ENCODE peak calls at places on chromosome 10, in four cellular contexts. N is foreskin fibroblast, S is astrocyte of the spinal cord, U is adrenal gland. E is an unnamed sample.

GRCh38 chr10:37976880-37977203 is 395 bp upstream of the ZNF25 start:
- DNase-seq in N (no peak), S (no peak), U (no peak), E (no peak)

GRCh38 chr10:42932735-42933453 is 144.0 kb upstream of the RET start:
- DNase-seq in N (no peak), S (no peak), U (no peak), E (no peak)

GRCh38 chr10:43921881-43922280 is 273.2 kb upstream of the ZNF32 start:
- DNase-seq in N (no peak), S (no peak), U (peak), E (no peak)

GRCh38 chr10:24357344-24358021 is 148.5 kb downstream of the KIAA1217 start:
- DNase-seq in N (no peak), S (peak), U (no peak), E (no peak)

GRCh38 chr10:21927601-21928000 is 75.9 kb downstream of the DNAJC1 start:
- DNase-seq in N (peak), S (peak), U (no peak), E (peak)

GRCh38 chr10:84900141-84900540 is 571.8 kb downstream of the CCSER2 start:
- DNase-seq in N (no peak), S (no peak), U (no peak), E (no peak)

GRCh38 chr10:128859738-128860386 is 607.2 kb upstream of the MGMT start:
- DNase-seq in N (no peak), S (no peak), U (no peak), E (peak)

GRCh38 chr10:63054889-63055606 is 78.1 kb upstream of the NRBF2 start:
- DNase-seq in N (no peak), S (no peak), U (no peak), E (no peak)

GRCh38 chr10:6838118-6838517 is 258.0 kb upstream of the PRKCQ start:
- DNase-seq in N (no peak), S (no peak), U (no peak), E (no peak)

GRCh38 chr10:76329891-76330575 is 898.6 kb downstream of the LRMDA start:
- DNase-seq in N (peak), S (peak), U (no peak), E (peak)

GRCh38 chr10:99895867-99896266 is 113.4 kb downstream of the ABCC2 start:
- DNase-seq in N (no peak), S (no peak), U (no peak), E (no peak)

GRCh38 chr10:110269641-110270318 is 34.9 kb downstream of the SMNDC1 start:
- DNase-seq in N (no peak), S (peak), U (no peak), E (peak)

GRCh38 chr10:79336739-79337138 is 10.5 kb upstream of the PPIF start:
- DNase-seq in N (no peak), S (peak), U (no peak), E (no peak)

GRCh38 chr10:79320785-79321493 is 26.3 kb upstream of the PPIF start:
- DNase-seq in N (peak), S (peak), U (no peak), E (peak)

GRCh38 chr10:117273980-117274379 is 33.1 kb downstream of the SLC18A2 start:
- DNase-seq in N (no peak), S (no peak), U (no peak), E (no peak)

GRCh38 chr10:5811387-5811821 is 1.8 kb downstream of the GDI2 start:
- DNase-seq in N (peak), S (peak), U (no peak), E (peak)

GRCh38 chr10:11095374-11095785 is 77.7 kb downstream of the CELF2 start:
- DNase-seq in N (no peak), S (no peak), U (no peak), E (peak)

GRCh38 chr10:22319559-22320558 is 1.0 kb upstream of the BMI1 start:
- DNase-seq in N (no peak), S (no peak), U (no peak), E (no peak)

GRCh38 chr10:50504389-50504788 is 119.4 kb downstream of the SGMS1 start:
- DNase-seq in N (no peak), S (no peak), U (no peak), E (no peak)

GRCh38 chr10:117790621-117791020 is 248.1 kb downstream of the EMX2 start:
- DNase-seq in N (no peak), S (no peak), U (no peak), E (no peak)

GRCh38 chr10:61682323-61682722 is 19.6 kb downstream of the CABCOCO1 start:
- DNase-seq in N (no peak), S (no peak), U (no peak), E (no peak)

GRCh38 chr10:11305825-11306601 is 288.3 kb downstream of the CELF2 start:
- DNase-seq in N (no peak), S (no peak), U (no peak), E (no peak)

GRCh38 chr10:17075510-17075909 is 54.1 kb downstream of the CUBN start:
- DNase-seq in N (peak), S (peak), U (no peak), E (peak)

GRCh38 chr10:132299381-132300336 is 8.1 kb downstream of the STK32C start:
- DNase-seq in N (no peak), S (no peak), U (no peak), E (no peak)

GRCh38 chr10:77311186-77311585 is 326.4 kb downstream of the KCNMA1 start:
- DNase-seq in N (no peak), S (no peak), U (no peak), E (no peak)

GRCh38 chr10:96125142-96125515 is 5.0 kb upstream of the ZNF518A start:
- DNase-seq in N (no peak), S (no peak), U (no peak), E (peak)

GRCh38 chr10:62025901-62026879 is 124.7 kb downstream of the ARID5B start:
- DNase-seq in N (peak), S (peak), U (no peak), E (peak)

GRCh38 chr10:97718178-97718577 is 4.6 kb downstream of the MARVELD1 start:
- DNase-seq in N (no peak), S (no peak), U (peak), E (no peak)

GRCh38 chr10:69408318-69409175 is 8.2 kb downstream of the TACR2 start:
- DNase-seq in N (peak), S (peak), U (peak), E (peak)

GRCh38 chr10:101965075-101965765 is 90.8 kb downstream of the ARMH3 start:
- DNase-seq in N (no peak), S (no peak), U (no peak), E (no peak)

GRCh38 chr10:6473901-6474370 is 106.1 kb downstream of the PRKCQ start:
- DNase-seq in N (no peak), S (peak), U (no peak), E (no peak)

GRCh38 chr10:49187950-49188761 is at the start of gene TMEM273:
- DNase-seq in N (no peak), S (peak), U (peak), E (no peak)
- H3K4me3 ChIP-seq in N (no peak), S (no peak), U (no peak), E (no peak)

GRCh38 chr10:19411119-19411518 is 362.5 kb downstream of the MALRD1 start:
- DNase-seq in N (no peak), S (no peak), U (no peak), E (no peak)
- TF ChIP-seq CTCF in N (no peak), S (no peak), U (no peak), E (no peak)

GRCh38 chr10:88557246-88557645 is 25.9 kb downstream of the RNLS start:
- DNase-seq in N (no peak), S (peak), U (no peak), E (no peak)
- H3K4me3 ChIP-seq in N (no peak), S (no peak), U (no peak), E (no peak)

GRCh38 chr10:45811075-45811474 is 36.2 kb downstream of the AGAP4 start:
- DNase-seq in N (no peak), S (no peak), U (no peak), E (no peak)

DNA sequence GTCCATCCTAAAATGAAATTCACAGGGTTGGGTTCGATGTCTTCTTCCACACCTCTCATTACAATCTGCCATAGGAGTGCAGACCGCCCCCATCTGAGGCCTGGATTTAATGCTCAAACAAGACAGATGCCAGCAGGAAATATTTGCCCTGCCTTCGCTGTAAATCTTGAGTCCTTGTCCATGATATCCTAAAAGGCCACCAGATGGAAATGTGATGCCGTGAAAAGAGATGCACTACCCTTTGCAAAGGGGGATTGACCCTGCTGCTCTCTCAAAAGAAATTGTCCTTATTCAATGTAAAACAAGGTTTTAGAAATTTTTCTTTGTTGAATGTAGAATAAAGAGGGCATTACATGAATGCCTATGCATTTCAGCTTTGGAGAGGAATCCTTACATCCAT is 37.5 kb downstream of the AGAP4 start:
- DNase-seq in N (peak), S (no peak), U (no peak), E (peak)
- TF ChIP-seq CTCF in N (no peak), S (no peak), U (no peak), E (peak)

GRCh38 chr10:60430836-60431597 is 41.3 kb upstream of the ANK3 start:
- DNase-seq in N (no peak), S (no peak), U (no peak), E (no peak)
- H3K4me3 ChIP-seq in N (no peak), S (no peak), U (no peak), E (no peak)

GRCh38 chr10:25707541-25707940 is 226.5 kb upstream of the MYO3A start:
- DNase-seq in N (no peak), S (no peak), U (no peak), E (no peak)

GRCh38 chr10:25701651-25702050 is 232.4 kb upstream of the MYO3A start:
- DNase-seq in N (no peak), S (no peak), U (no peak), E (no peak)

GRCh38 chr10:25707976-25708671 is 225.9 kb upstream of the MYO3A start:
- DNase-seq in N (no peak), S (no peak), U (no peak), E (no peak)

GRCh38 chr10:25699631-25700030 is 234.4 kb upstream of the MYO3A start:
- DNase-seq in N (no peak), S (no peak), U (no peak), E (no peak)

GRCh38 chr10:25704622-25705021 is 229.4 kb upstream of the MYO3A start:
- DNase-seq in N (no peak), S (no peak), U (no peak), E (no peak)
- TF ChIP-seq CTCF in N (no peak), S (no peak), U (no peak), E (no peak)

DNA sequence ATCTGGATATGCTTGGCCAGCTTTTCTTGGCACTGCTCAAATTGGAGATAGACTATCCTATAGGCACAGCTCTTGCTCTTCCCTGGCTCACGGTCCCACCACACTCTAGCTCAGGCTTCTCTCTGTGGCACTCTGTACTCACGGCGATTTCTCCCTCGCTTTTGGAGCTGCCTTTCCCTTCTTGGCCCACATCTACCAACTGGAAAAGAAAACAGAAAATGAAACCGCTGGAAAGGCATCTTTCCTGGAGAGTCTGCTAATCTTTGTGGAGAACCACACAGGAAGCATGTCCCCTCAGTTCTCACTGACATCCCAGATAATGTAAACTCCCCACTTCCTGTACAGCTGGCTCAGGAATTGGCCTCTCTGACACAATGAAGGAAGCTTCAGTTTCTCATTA is 210.0 kb downstream of the JCAD start:
- DNase-seq in N (peak), S (peak), U (peak), E (peak)
- H3K4me3 ChIP-seq in N (peak), S (no peak), U (no peak), E (peak)

GRCh38 chr10:122163182-122164027 is 107.7 kb upstream of the BTBD16 start:
- DNase-seq in N (peak), S (no peak), U (peak), E (no peak)
- TF ChIP-seq CTCF in N (no peak), S (no peak), U (no peak), E (no peak)

E was measured in fibroblast of pulmonary artery.